ENCODE peak calls at places on chromosomes 5 and 9, in six cellular contexts. M is A549, P is endothelial cell of umbilical vein, A is HepG2, J is K562, W is GM12878. E is an unnamed sample.
A peak's percentile ranks its signal among the peaks of the same experiment; 100 is the strongest.

GRCh38 chr9:106333487-106333886 is 529.5 kb upstream of the ZNF462 start:
- DNase-seq in M (peak; percentile 27), P (no peak), A (no peak), W (no peak), J (no peak), E (no peak)

GRCh38 chr5:56950626-56951130 is 1.2 kb downstream of the MIER3 start:
- DNase-seq in J (peak; percentile 65), A (peak; percentile 3), W (peak; percentile 5), P (peak; percentile 74), M (peak; percentile 49), E (peak; percentile 86)

GRCh38 chr5:168219515-168220410 is 71.7 kb upstream of the WWC1 start:
- DNase-seq in J (peak; percentile 72), M (peak; percentile 80), A (peak; percentile 60), W (peak; percentile 68), P (peak; percentile 72), E (peak; percentile 63)

GRCh38 chr5:105849701-105850100 is 1821.0 kb downstream of the EFNA5 start:
- DNase-seq in W (no peak), P (no peak), J (no peak), M (no peak), A (no peak), E (no peak)

GRCh38 chr5:2602451-2603045 is 148.9 kb downstream of the IRX2 start:
- DNase-seq in J (no peak), M (no peak), P (no peak), A (no peak), W (no peak), E (no peak)

GRCh38 chr9:29349050-29349449 is 1775.8 kb upstream of the C9orf72 start:
- DNase-seq in W (no peak), A (no peak), J (no peak), P (no peak), M (peak; percentile 31), E (no peak)

GRCh38 chr5:53820119-53820801 is 259.8 kb downstream of the NDUFS4 start:
- DNase-seq in P (no peak), M (no peak), A (no peak), W (peak; percentile 60), J (no peak), E (no peak)

GRCh38 chr9:86282979-86283535 is 719 bp upstream of the ISCA1 start:
- DNase-seq in A (no peak), J (peak; percentile 31), P (no peak), M (no peak), W (no peak), E (peak; percentile 88)

GRCh38 chr5:157828031-157828948 is 30.7 kb downstream of the CLINT1 start:
- DNase-seq in A (no peak), M (no peak), P (peak; percentile 60), J (no peak), W (no peak), E (no peak)

GRCh38 chr5:132788990-132789886 is 12.2 kb upstream of the SEPTIN8 start:
- DNase-seq in J (no peak), A (no peak), W (no peak), P (no peak), M (no peak), E (no peak)

GRCh38 chr9:90613502-90613901 is 29.1 kb downstream of the DIRAS2 start:
- DNase-seq in P (no peak), M (no peak), A (no peak), W (no peak), J (no peak), E (no peak)

GRCh38 chr9:136881691-136882108 is 4.6 kb upstream of the TRAF2 start:
- DNase-seq in A (peak; percentile 52), P (no peak), M (peak; percentile 48), W (peak; percentile 40), J (peak; percentile 61), E (no peak)

GRCh38 chr9:123073991-123074422 is 40.5 kb downstream of the GPR21 start:
- DNase-seq in M (no peak), J (no peak), A (no peak), W (no peak), P (peak; percentile 56), E (no peak)

GRCh38 chr5:37717613-37718431 is 122.0 kb downstream of the GDNF start:
- DNase-seq in J (peak; percentile 27), W (no peak), A (peak; percentile 95), P (peak; percentile 96), M (peak; percentile 79), E (no peak)

GRCh38 chr9:105711867-105712266 is 17.5 kb downstream of the TMEM38B start:
- DNase-seq in A (no peak), P (no peak), M (no peak), W (no peak), J (no peak), E (no peak)

GRCh38 chr9:81318571-81318970 is 370.8 kb downstream of the TLE1 start:
- DNase-seq in A (peak; percentile 12), M (peak; percentile 51), P (peak; percentile 18), W (no peak), J (no peak), E (no peak)

GRCh38 chr5:178214160-178214803 is 9.9 kb downstream of the HNRNPAB start:
- DNase-seq in P (no peak), W (no peak), J (no peak), M (no peak), A (no peak), E (no peak)

GRCh38 chr5:38848637-38849036 is 2.8 kb downstream of the OSMR start:
- DNase-seq in J (no peak), P (no peak), A (no peak), M (no peak), W (no peak), E (no peak)

GRCh38 chr5:92552206-92553160 is 1028.5 kb downstream of the NR2F1-AS1 start:
- DNase-seq in M (peak; percentile 93), W (no peak), J (no peak), A (peak; percentile 57), P (peak; percentile 82), E (peak; percentile 49)

GRCh38 chr9:36207546-36208012 is 16.9 kb downstream of the CLTA start:
- DNase-seq in P (peak; percentile 71), J (no peak), M (no peak), W (no peak), A (peak; percentile 53), E (peak; percentile 50)

GRCh38 chr9:114911167-114911821 is 19.1 kb downstream of the TNFSF8 start:
- DNase-seq in A (peak; percentile 49), J (peak; percentile 33), M (peak; percentile 63), W (no peak), P (peak; percentile 57), E (peak; percentile 37)

GRCh38 chr5:116507051-116507537 is 67.5 kb downstream of the SEMA6A start:
- DNase-seq in A (no peak), M (no peak), P (no peak), J (no peak), W (no peak), E (no peak)

GRCh38 chr5:36607114-36607561 is 732 bp downstream of the SLC1A3 start:
- DNase-seq in P (no peak), A (no peak), W (no peak), J (no peak), M (peak; percentile 7), E (peak; percentile 62)

GRCh38 chr5:155919125-155919524 is 407.8 kb upstream of the SGCD start:
- DNase-seq in W (no peak), A (no peak), J (no peak), P (no peak), M (no peak), E (no peak)

GRCh38 chr9:97786341-97786740 is 66.7 kb upstream of the FOXE1 start:
- DNase-seq in W (no peak), J (no peak), P (no peak), M (peak; percentile 35), A (no peak), E (no peak)

GRCh38 chr9:130308081-130308571 is 42.6 kb downstream of the HMCN2 start:
- DNase-seq in A (no peak), J (no peak), P (no peak), M (no peak), W (no peak), E (no peak)

GRCh38 chr9:3842839-3843238 is 317.0 kb upstream of the RFX3 start:
- DNase-seq in W (no peak), J (no peak), A (no peak), M (no peak), P (no peak), E (no peak)

DNA sequence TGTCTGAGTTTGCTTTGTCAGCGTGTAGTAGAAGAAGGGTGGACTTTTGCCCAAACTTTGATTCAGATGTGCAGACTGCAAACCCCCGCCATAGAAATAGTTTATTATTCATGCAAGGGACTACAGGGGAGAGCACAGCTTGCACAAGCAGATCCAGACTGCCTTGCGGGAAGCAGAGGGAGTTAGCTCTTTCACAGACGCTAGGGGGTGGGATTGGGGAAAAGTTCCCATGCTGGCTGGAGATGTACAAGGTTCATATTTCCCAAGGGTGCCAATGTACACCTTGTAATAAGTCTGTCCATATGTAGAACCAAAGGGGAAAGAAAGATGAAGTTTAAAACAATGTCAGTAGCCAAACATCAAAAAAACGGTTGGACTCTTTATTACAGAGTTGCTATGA is 749.7 kb upstream of the COX7C start:
- DNase-seq in M (peak; percentile 4), J (no peak), W (no peak), A (peak; percentile 49), P (no peak), E (no peak)
- TF ChIP-seq MAX in M (no peak), J (no peak), W (no peak), A (no peak), P (no peak), E (no peak)

GRCh38 chr5:10490927-10491672 is 49.4 kb downstream of the ROPN1L start:
- DNase-seq in P (no peak), M (no peak), J (no peak), A (no peak), W (no peak), E (no peak)
- TF ChIP-seq MYC in P (no peak), M (no peak), J (no peak), A (no peak), W (no peak), E (no peak)

GRCh38 chr9:21255538-21256212 is 15.9 kb upstream of the IFNA14 start:
- DNase-seq in W (no peak), M (no peak), J (no peak), A (no peak), P (no peak), E (no peak)

GRCh38 chr9:21251638-21252037 is 11.8 kb upstream of the IFNA14 start:
- DNase-seq in P (no peak), W (no peak), J (no peak), M (no peak), A (peak; percentile 42), E (no peak)

GRCh38 chr9:21251162-21251561 is 11.4 kb upstream of the IFNA14 start:
- DNase-seq in P (no peak), M (no peak), W (no peak), J (no peak), A (no peak), E (no peak)

GRCh38 chr9:21252727-21253547 is 13.1 kb upstream of the IFNA14 start:
- DNase-seq in P (peak; percentile 79), A (peak; percentile 10), M (peak; percentile 42), J (no peak), W (no peak), E (peak; percentile 88)
- TF ChIP-seq CTCF in P (peak; percentile 48), A (peak; percentile 37), M (peak; percentile 64), J (no peak), W (peak; percentile 60), E (peak; percentile 76)

DNA sequence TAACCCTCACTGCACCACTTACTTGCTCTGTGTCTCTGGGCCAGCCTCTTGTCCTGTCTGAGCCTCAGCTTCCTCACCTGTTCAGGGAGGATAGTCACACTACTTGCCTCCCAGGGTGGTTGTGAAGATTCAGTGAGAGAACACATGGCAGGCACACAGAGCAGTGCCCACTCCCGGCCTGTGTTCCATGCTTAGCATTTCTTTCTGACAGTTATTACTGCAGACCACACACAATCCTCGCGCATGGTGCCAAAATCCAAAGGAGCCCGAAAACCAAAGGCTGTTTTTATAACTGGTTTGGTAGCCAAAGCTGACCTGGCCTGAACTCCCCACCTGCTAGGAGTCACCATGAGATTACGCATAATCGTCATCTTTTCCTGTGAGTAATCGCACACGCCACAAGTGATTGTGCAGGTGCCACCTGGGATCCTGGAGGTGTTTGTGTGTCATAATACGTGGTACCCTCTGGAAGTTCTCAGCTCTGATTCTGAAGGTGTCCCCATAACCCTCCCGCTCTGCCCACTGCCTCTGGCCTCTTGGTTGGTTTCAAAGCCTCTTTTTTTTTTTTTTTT is 84.6 kb upstream of the FBXW11 start:
- DNase-seq in A (no peak), P (no peak), M (no peak), W (no peak), J (no peak), E (no peak)
- TF ChIP-seq MAX in A (no peak), P (no peak), M (no peak), W (no peak), J (no peak), E (no peak)

E was measured in NB4.